ENCODE peak calls at places on chromosomes 16 and 17, in four cellular contexts. M is IMR-90, R is mesendoderm, H is H1. W is an unnamed sample.

GRCh38 chr17:82845163-82845807 is 5.5 kb upstream of the ZNF750 start:
- DNase-seq in M (no peak), R (no peak), H (no peak), W (no peak)

GRCh38 chr17:17523001-17523713 is 27.0 kb upstream of the RASD1 start:
- DNase-seq in M (no peak), R (peak), H (no peak), W (peak)

GRCh38 chr16:55471448-55472097 is 7.4 kb upstream of the MMP2 start:
- DNase-seq in M (peak), R (peak), H (no peak), W (no peak)

GRCh38 chr17:52035336-52035915 is 123.1 kb downstream of the CA10 start:
- DNase-seq in M (no peak), R (no peak), H (no peak), W (no peak)

GRCh38 chr16:24986512-24987303 is 28.5 kb downstream of the ARHGAP17 start:
- DNase-seq in M (peak), R (no peak), H (no peak), W (no peak)

GRCh38 chr16:30010817-30011504 is at the start of gene DOC2A:
- DNase-seq in M (no peak), R (peak), H (no peak), W (peak)

GRCh38 chr16:11164482-11165270 is 91.3 kb downstream of the SOCS1 start:
- DNase-seq in M (no peak), R (no peak), H (no peak), W (no peak)

GRCh38 chr17:42027961-42028790 is 8.3 kb downstream of the NKIRAS2 start:
- DNase-seq in M (no peak), R (peak), H (no peak), W (peak)

GRCh38 chr17:80456465-80457235 is 19.8 kb downstream of the NPTX1 start:
- DNase-seq in M (no peak), R (no peak), H (no peak), W (no peak)

GRCh38 chr17:65514082-65514481 is 47.4 kb downstream of the AXIN2 start:
- DNase-seq in M (peak), R (no peak), H (no peak), W (no peak)

GRCh38 chr17:21363776-21364642 is 12.1 kb upstream of the KCNJ12 start:
- DNase-seq in M (no peak), R (no peak), H (no peak), W (no peak)

GRCh38 chr17:68705331-68706166 is 104.4 kb upstream of the FAM20A start:
- DNase-seq in M (peak), R (no peak), H (no peak), W (no peak)

GRCh38 chr17:83113792-83114191 is 34.4 kb downstream of the METRNL start:
- DNase-seq in M (no peak), R (no peak), H (no peak), W (no peak)

GRCh38 chr16:64740261-64740660 is 381.6 kb downstream of the CDH11 start:
- DNase-seq in M (no peak), R (no peak), H (no peak), W (no peak)

GRCh38 chr17:82457071-82457789 is 1.3 kb upstream of the NARF start:
- DNase-seq in M (no peak), R (no peak), H (no peak), W (no peak)

GRCh38 chr17:59406808-59407381 is 75.4 kb downstream of the YPEL2 start:
- DNase-seq in M (peak), R (no peak), H (no peak), W (no peak)

GRCh38 chr16:4214215-4214621 is 27.7 kb downstream of the SRL start:
- DNase-seq in M (peak), R (peak), H (peak), W (no peak)

GRCh38 chr16:52450906-52451305 is 96.0 kb downstream of the TOX3 start:
- DNase-seq in M (no peak), R (no peak), H (no peak), W (no peak)

GRCh38 chr16:28538733-28539596 is at the start of gene NUPR1:
- DNase-seq in M (peak), R (peak), H (no peak), W (no peak)

GRCh38 chr16:57245472-57246113 is 534 bp downstream of the ARL2BP start:
- DNase-seq in M (no peak), R (no peak), H (no peak), W (no peak)

GRCh38 chr16:85569615-85570212 is 43.4 kb upstream of the GSE1 start:
- DNase-seq in M (peak), R (peak), H (no peak), W (peak)

GRCh38 chr16:83779881-83780280 is 27.9 kb upstream of the HSBP1 start:
- DNase-seq in M (peak), R (no peak), H (no peak), W (no peak)

GRCh38 chr17:45700171-45701090 is 83.7 kb upstream of the CRHR1 start:
- DNase-seq in M (no peak), R (no peak), H (no peak), W (no peak)

GRCh38 chr17:63961355-63962207 is 11.1 kb downstream of the SCN4A start:
- DNase-seq in M (peak), R (peak), H (peak), W (peak)

GRCh38 chr17:17751489-17751995 is 70.3 kb downstream of the RAI1 start:
- DNase-seq in M (no peak), R (no peak), H (no peak), W (no peak)

GRCh38 chr17:78383725-78384471 is 5.4 kb downstream of the PGS1 start:
- DNase-seq in M (peak), R (no peak), H (no peak), W (no peak)

GRCh38 chr16:19700319-19700781 is 17.7 kb downstream of the KNOP1 start:
- DNase-seq in M (peak), R (no peak), H (no peak), W (no peak)

GRCh38 chr16:22685162-22685830 is 128.7 kb upstream of the HS3ST2 start:
- DNase-seq in M (no peak), R (no peak), H (no peak), W (no peak)

GRCh38 chr16:12062343-12063003 is 85.9 kb downstream of the SNX29 start:
- DNase-seq in M (peak), R (peak), H (no peak), W (no peak)

GRCh38 chr17:13297198-13297597 is 279.4 kb upstream of the ELAC2 start:
- DNase-seq in M (no peak), R (no peak), H (no peak), W (no peak)

GRCh38 chr16:51665599-51665998 is 514.5 kb upstream of the SALL1 start:
- DNase-seq in M (no peak), R (no peak), H (no peak), W (no peak)

GRCh38 chr16:88864099-88864498 is 2.4 kb downstream of the PABPN1L start:
- DNase-seq in M (no peak), R (no peak), H (no peak), W (no peak)

GRCh38 chr17:73215414-73215813 is 22.6 kb downstream of the COG1 start:
- DNase-seq in M (no peak), R (no peak), H (no peak), W (peak)

GRCh38 chr16:8678068-8678927 is 3.9 kb downstream of the ABAT start:
- DNase-seq in M (peak), R (no peak), H (no peak), W (no peak)

GRCh38 chr17:78130439-78131101 is at the start of gene TMC8:
- DNase-seq in M (no peak), R (peak), H (no peak), W (peak)

GRCh38 chr17:66952031-66952524 is 12.4 kb upstream of the CACNG4 start:
- DNase-seq in M (peak), R (peak), H (peak), W (peak)

GRCh38 chr17:72119280-72119962 is 1.4 kb upstream of the SOX9 start:
- DNase-seq in M (no peak), R (no peak), H (no peak), W (no peak)
- H4K5ac ChIP-seq in M (no peak), R (no peak), H (no peak), W (no peak)

GRCh38 chr16:71564377-71564967 is 12.4 kb downstream of the TAT start:
- DNase-seq in M (no peak), R (no peak), H (peak), W (no peak)
- H3K9ac ChIP-seq in M (peak), R (peak), H (peak), W (peak)

DNA sequence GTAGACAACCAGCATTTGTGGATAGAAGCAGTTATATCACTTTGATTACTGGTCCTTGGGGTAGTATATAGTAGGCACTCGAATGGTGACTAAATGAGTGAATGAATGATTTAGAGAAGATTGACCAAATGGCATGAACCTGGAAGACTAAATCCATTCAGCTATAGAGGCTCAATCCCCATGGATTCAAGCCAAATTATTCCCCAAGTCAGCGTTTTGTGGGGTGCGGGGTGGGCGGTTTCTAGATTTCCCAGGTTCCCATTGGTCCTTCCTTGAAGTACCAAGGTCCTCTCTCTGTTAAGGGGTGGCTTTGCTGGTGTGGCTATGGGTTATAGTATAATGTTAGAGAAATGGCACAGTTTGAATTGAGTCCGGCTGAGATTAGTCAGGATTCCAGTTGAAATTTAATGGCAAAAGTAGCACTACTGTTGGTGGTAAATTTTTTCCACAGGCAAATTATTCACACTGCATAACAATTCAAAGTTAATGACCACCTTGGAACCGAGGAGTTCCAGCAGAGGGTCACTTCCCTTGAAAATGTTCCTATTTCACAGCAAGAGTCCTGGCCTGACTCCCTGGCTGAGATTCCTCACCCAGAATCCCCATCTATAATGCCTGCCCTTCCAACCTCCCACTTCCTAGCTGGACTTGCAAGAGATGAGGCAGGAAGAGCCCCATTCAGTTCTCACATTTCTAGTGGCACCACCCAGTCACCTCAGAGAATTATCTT is 27.7 kb downstream of the PCTP start:
- DNase-seq in M (no peak), R (no peak), H (no peak), W (no peak)
- H4K5ac ChIP-seq in M (no peak), R (no peak), H (no peak), W (no peak)

DNA sequence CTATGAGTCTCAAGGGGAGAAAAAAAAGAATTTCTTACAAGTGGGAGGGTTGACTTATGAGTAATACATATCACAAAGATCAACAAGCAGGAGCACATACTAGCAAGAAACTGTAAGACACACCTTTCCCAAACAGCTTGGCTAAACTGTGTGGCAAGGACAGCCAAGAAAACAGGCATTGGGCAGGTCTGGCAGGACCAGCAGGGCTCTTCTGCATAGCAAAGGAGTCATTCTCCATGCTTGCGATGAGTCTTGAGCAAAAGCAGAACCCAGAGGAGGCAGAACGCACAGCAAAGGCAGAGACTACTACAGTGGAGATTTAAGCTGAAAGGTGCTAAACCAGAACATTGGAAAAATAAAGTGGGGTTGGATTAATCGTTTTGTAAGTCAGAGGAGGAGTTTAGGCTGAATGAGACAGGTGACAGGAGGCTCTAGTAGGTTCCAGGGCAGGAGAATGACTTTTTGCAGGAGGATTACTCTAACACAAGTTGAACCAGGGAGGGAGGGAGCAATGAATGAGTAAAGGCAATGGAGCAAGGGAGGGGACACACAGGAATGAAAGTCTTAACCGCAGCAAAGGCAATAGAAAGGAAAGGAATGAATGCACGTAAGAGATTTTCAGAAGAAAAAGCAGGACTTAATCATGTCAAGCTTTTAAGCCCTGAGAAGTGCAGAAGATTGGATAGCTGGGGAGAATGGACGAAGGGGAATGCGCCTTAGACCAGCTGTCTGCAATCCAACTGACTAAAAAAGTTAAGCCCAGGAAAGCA is 2.7 kb downstream of the N4BP1 start:
- DNase-seq in M (peak), R (no peak), H (no peak), W (no peak)
- H3K9ac ChIP-seq in M (peak), R (peak), H (peak), W (no peak)

DNA sequence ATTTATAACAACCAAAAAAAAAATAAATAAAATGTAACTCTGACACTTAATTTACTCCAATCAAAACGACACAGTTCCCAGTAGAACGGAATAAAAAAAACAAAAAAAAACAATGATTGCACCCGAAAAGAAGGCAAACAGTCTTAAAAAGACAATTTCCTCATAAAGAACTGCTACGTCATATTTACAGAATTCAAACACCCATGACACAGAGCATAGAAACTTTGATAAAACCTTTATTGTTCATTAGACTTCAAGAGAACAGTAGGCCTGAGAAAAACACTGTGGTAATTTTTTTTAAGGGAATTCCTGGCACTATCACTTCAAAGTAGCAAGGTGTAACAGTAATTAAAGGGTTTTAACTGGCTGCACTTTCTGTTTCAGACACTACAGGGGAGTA is 26.1 kb downstream of the FAM222B start:
- DNase-seq in M (no peak), R (no peak), H (no peak), W (no peak)
- H4K5ac ChIP-seq in M (no peak), R (no peak), H (no peak), W (no peak)

GRCh38 chr16:31355701-31356100 is 725 bp downstream of the ITGAX start:
- DNase-seq in M (no peak), R (no peak), H (no peak), W (no peak)
- H3K9ac ChIP-seq in M (no peak), R (no peak), H (no peak), W (no peak)

GRCh38 chr17:50136096-50136687 is 6.2 kb upstream of the SAMD14 start:
- DNase-seq in M (no peak), R (no peak), H (no peak), W (no peak)
- H4K5ac ChIP-seq in M (no peak), R (no peak), H (no peak), W (no peak)

GRCh38 chr17:39153541-39154111 is 2.2 kb upstream of the PLXDC1 start:
- DNase-seq in M (peak), R (peak), H (no peak), W (peak)

GRCh38 chr17:39150795-39151679 is at the start of gene PLXDC1:
- DNase-seq in M (no peak), R (no peak), H (no peak), W (no peak)

GRCh38 chr17:39151680-39152058 is 232 bp upstream of the PLXDC1 start:
- DNase-seq in M (no peak), R (no peak), H (no peak), W (no peak)

GRCh38 chr17:39150104-39150634 is 1.3 kb downstream of the PLXDC1 start:
- DNase-seq in M (no peak), R (no peak), H (no peak), W (no peak)

GRCh38 chr17:39152134-39152884 is 872 bp upstream of the PLXDC1 start:
- DNase-seq in M (no peak), R (no peak), H (no peak), W (no peak)
- H3K9ac ChIP-seq in M (no peak), R (peak), H (no peak), W (no peak)